ENCODE peak calls at places on chromosomes 5 and 9, in ten cellular contexts. G is NCI-H2029 treated with DMSO at 0.1 percent for 48 hours; D is T-helper 17 cell; L is SK-MEL-5; Z is body of pancreas; W is H7; V is EL; J is left lobe of liver; C is activated CD4-positive, alpha-beta T cell treated with anti-CD3 and anti-CD28 coated beads, Interleukin-2, amount 50 U/mL, for 1 hour; A is amniotic epithelial cell. F is an unnamed sample.

GRCh38 chr9:2354216-2354615 is 267.4 kb upstream of the VLDLR start:
- DNase-seq in G (no peak), A (no peak), L (no peak), W (no peak), V (no peak), Z (no peak), D (no peak), J (no peak), C (no peak), F (no peak)

GRCh38 chr5:61809651-61810050 is 477.6 kb downstream of the ZSWIM6 start:
- DNase-seq in D (no peak), Z (peak), A (no peak), W (no peak), G (peak), C (no peak), J (no peak), L (no peak), V (no peak), F (no peak)

GRCh38 chr5:75007537-75007847 is 44.9 kb downstream of the GCNT4 start:
- DNase-seq in J (no peak), L (no peak), C (no peak), V (peak), W (no peak), D (no peak), A (peak), Z (no peak), G (no peak), F (no peak)

GRCh38 chr5:67233075-67233474 is 36.5 kb upstream of the CD180 start:
- DNase-seq in V (peak), G (no peak), W (no peak), Z (no peak), A (peak), D (no peak), C (no peak), J (no peak), L (no peak), F (peak)

GRCh38 chr5:178248750-178249149 is 16.1 kb upstream of the PHYKPL start:
- DNase-seq in W (no peak), G (no peak), D (no peak), C (no peak), L (no peak), V (no peak), A (no peak), J (no peak), Z (no peak), F (no peak)

GRCh38 chr5:134148986-134149539 is 27.7 kb downstream of the SKP1 start:
- DNase-seq in J (no peak), C (no peak), V (no peak), Z (no peak), D (no peak), G (no peak), W (no peak), L (no peak), A (no peak), F (no peak)

GRCh38 chr5:163433271-163433670 is 4.1 kb upstream of the CCNG1 start:
- DNase-seq in L (peak), V (no peak), C (no peak), J (peak), D (no peak), Z (peak), A (no peak), W (no peak), G (no peak), F (peak)

GRCh38 chr9:135500071-135500524 is 384 bp upstream of the MRPS2 start:
- DNase-seq in G (no peak), L (no peak), D (no peak), V (no peak), Z (no peak), W (no peak), C (no peak), A (peak), J (no peak), F (no peak)

GRCh38 chr5:137036630-137037029 is 462.5 kb downstream of the SPOCK1 start:
- DNase-seq in C (no peak), G (peak), W (peak), A (no peak), V (no peak), D (no peak), Z (no peak), J (no peak), L (no peak), F (peak)

GRCh38 chr5:1294839-1295649 is at the start of gene TERT:
- DNase-seq in J (peak), Z (no peak), V (peak), W (peak), L (peak), C (peak), G (no peak), A (no peak), D (peak), F (peak)

GRCh38 chr9:117413346-117414219 is 1.3 kb downstream of the ASTN2 start:
- DNase-seq in L (no peak), A (no peak), G (peak), V (no peak), J (no peak), W (peak), C (no peak), D (no peak), Z (no peak), F (peak)

GRCh38 chr5:159560073-159560472 is 229.8 kb upstream of the IL12B start:
- DNase-seq in L (no peak), A (no peak), J (no peak), C (no peak), G (no peak), W (no peak), V (no peak), Z (no peak), D (no peak), F (no peak)

GRCh38 chr5:107074991-107075390 is 595.7 kb downstream of the EFNA5 start:
- DNase-seq in C (no peak), A (no peak), Z (no peak), W (no peak), V (peak), G (no peak), J (no peak), L (no peak), D (no peak), F (no peak)

GRCh38 chr5:10844016-10844415 is 83.0 kb upstream of the DAP start:
- DNase-seq in G (no peak), D (no peak), J (no peak), V (no peak), W (no peak), A (no peak), L (no peak), C (no peak), Z (no peak), F (no peak)

GRCh38 chr9:84254972-84255371 is 85.6 kb downstream of the SLC28A3 start:
- DNase-seq in D (no peak), L (no peak), Z (peak), J (no peak), G (no peak), C (no peak), A (no peak), V (no peak), W (no peak), F (no peak)

F was measured in cardiac muscle cell.